ENCODE peak calls at places on chromosomes 5 and 9, in eight cellular contexts. S is fibroblast of lung, F is fibroblast of the aortic adventitia, E is cardiac muscle cell, H is A549, D is ovary, Q is transverse colon, M is HCT116. W is an unnamed sample.

GRCh38 chr5:74116266-74116665 is 490.3 kb downstream of the ARHGEF28 start:
- DNase-seq in E (no peak), Q (no peak), H (no peak), S (peak; percentile 31), M (no peak), D (no peak), F (no peak), W (no peak)

GRCh38 chr5:43802651-43803050 is 199.7 kb downstream of the NNT start:
- DNase-seq in E (no peak), S (no peak), M (no peak), F (no peak), D (no peak), Q (no peak), H (no peak), W (no peak)

GRCh38 chr9:126336350-126337335 is 10.0 kb downstream of the MVB12B start:
- DNase-seq in Q (no peak), E (no peak), F (no peak), D (no peak), S (no peak), M (no peak), H (no peak), W (no peak)

GRCh38 chr9:91033802-91034201 is 232.2 kb downstream of the SYK start:
- DNase-seq in M (peak; percentile 4), F (no peak), H (no peak), S (no peak), Q (peak; percentile 50), E (peak; percentile 25), D (no peak), W (peak; percentile 24)

GRCh38 chr5:116032094-116032517 is at the start of gene ARL14EPL:
- DNase-seq in Q (no peak), S (peak; percentile 91), D (peak; percentile 15), F (peak; percentile 94), E (peak; percentile 93), M (peak; percentile 99), H (peak; percentile 51), W (peak; percentile 90)

GRCh38 chr9:18666987-18667772 is 193.2 kb downstream of the ADAMTSL1 start:
- DNase-seq in D (no peak), E (peak; percentile 64), S (peak; percentile 59), F (peak; percentile 81), H (no peak), Q (no peak), M (no peak), W (peak; percentile 23)

GRCh38 chr9:78598120-78598519 is 301.2 kb downstream of the PSAT1 start:
- DNase-seq in E (no peak), F (no peak), D (no peak), Q (no peak), S (no peak), M (no peak), H (no peak), W (no peak)

GRCh38 chr9:129840024-129840423 is 4.8 kb downstream of the USP20 start:
- DNase-seq in M (no peak), Q (no peak), S (no peak), F (no peak), E (no peak), D (no peak), H (no peak), W (no peak)

GRCh38 chr5:122704247-122705036 is 70.4 kb upstream of the SNX2 start:
- DNase-seq in Q (no peak), E (peak; percentile 76), F (peak; percentile 81), D (no peak), H (peak; percentile 32), M (peak; percentile 43), S (peak; percentile 53), W (peak; percentile 75)

GRCh38 chr5:96528816-96529474 is 95.9 kb upstream of the PCSK1 start:
- DNase-seq in F (no peak), H (no peak), D (no peak), M (no peak), Q (no peak), E (no peak), S (no peak), W (no peak)

GRCh38 chr5:82881571-82882200 is 195.5 kb downstream of the TMEM167A start:
- DNase-seq in Q (no peak), S (no peak), M (no peak), F (no peak), E (no peak), H (no peak), D (no peak), W (no peak)

GRCh38 chr5:65742565-65743231 is 20.7 kb downstream of the NLN start:
- DNase-seq in D (no peak), M (peak; percentile 45), Q (no peak), S (peak; percentile 83), F (peak; percentile 88), E (peak; percentile 81), H (peak; percentile 50), W (peak; percentile 90)

GRCh38 chr5:106822851-106823250 is 847.9 kb downstream of the EFNA5 start:
- DNase-seq in E (no peak), H (no peak), D (no peak), S (no peak), M (no peak), Q (no peak), F (no peak), W (no peak)

GRCh38 chr5:57550132-57550531 is 67.5 kb upstream of the ACTBL2 start:
- DNase-seq in Q (no peak), S (no peak), F (no peak), H (no peak), M (no peak), D (no peak), E (no peak), W (no peak)

DNA sequence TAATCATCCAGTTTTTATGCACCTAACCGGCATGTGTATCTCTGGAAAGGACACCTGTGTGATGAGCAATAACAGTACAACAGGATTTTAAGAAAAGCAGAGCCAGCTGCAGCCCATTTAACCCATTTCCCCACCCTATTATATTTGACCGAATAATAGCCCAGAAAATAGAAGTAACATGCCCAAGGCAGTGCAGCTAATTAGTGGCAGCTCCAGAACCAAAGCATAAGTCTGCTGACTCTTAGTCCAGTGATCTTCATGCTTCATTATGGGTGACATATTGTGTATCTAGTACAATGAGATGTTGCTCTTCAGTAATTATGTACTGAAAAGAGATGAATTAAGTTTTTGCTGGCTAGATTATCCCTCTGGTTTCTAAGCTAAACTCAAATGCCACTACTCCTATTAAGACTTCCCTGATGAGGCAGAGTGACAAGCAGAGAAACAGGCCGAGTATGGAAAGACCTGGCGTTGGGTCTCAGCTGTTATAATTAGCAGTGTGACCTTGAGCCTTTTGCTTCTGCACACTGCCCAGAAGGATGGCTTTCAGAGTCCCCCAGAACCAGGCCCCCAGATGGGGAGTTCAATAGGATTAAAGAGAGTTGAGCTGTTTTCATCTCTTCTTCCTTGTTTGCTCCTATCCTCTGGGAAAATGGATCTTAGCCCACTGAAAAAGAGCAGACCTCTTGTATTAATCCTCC is 10.7 kb upstream of the C1QTNF3 start:
- DNase-seq in S (no peak), H (no peak), E (no peak), F (no peak), D (no peak), Q (no peak), M (no peak), W (no peak)
- H3K4me3 ChIP-seq in S (no peak overlapping the region), H (no peak overlapping the region), E (no peak overlapping the region), F (no peak overlapping the region), D (no peak overlapping the region), Q (no peak overlapping the region), M (no peak overlapping the region), W (no peak overlapping the region)

GRCh38 chr5:28766565-28767158 is 1728.3 kb upstream of the CDH9 start:
- DNase-seq in D (no peak), Q (no peak), E (peak; percentile 67), F (peak; percentile 54), M (peak; percentile 16), S (peak; percentile 35), H (peak; percentile 5), W (peak; percentile 36)
- TF ChIP-seq CTCF in D (no peak), Q (no peak), E (peak; percentile 25), F (no peak), M (no peak), S (no peak), H (peak; percentile 73), W (peak; percentile 35)

GRCh38 chr9:98075332-98075805 is 18.8 kb downstream of the NANS start:
- DNase-seq in M (peak; percentile 40), E (peak; percentile 78), S (peak; percentile 76), F (peak; percentile 77), H (no peak), D (no peak), Q (no peak), W (peak; percentile 95)
- H3K4me3 ChIP-seq in M (no peak overlapping the region), E (no peak overlapping the region), S (no peak overlapping the region), F (no peak overlapping the region), H (no peak overlapping the region), D (no peak overlapping the region), Q (no peak overlapping the region), W (no peak overlapping the region)

DNA sequence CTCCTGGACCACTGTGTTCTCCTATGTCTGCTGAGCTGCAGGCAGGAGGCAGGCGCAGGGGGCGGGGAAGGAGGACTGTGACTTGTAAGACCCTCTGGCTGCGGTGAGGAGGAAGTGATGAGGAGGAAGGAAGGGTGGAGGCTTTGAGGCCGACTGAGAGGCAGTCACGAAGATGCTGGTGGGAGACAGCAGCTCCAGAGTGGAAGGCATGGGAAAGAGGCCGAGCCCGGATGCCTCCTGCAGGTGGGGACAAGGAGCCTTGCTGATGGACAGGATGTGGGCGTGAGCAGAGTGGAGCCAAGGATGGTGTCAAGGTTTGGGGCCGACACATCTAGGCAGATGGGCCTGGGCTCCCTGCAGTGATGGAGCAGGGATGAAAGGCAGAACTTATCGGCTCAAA is 74.3 kb upstream of the ICE1 start:
- DNase-seq in E (no peak), M (no peak), D (no peak), H (no peak), S (no peak), F (no peak), Q (no peak), W (no peak)
- TF ChIP-seq CTCF in E (no peak), M (no peak), D (no peak), H (no peak), S (no peak), F (no peak), Q (no peak), W (no peak)

DNA sequence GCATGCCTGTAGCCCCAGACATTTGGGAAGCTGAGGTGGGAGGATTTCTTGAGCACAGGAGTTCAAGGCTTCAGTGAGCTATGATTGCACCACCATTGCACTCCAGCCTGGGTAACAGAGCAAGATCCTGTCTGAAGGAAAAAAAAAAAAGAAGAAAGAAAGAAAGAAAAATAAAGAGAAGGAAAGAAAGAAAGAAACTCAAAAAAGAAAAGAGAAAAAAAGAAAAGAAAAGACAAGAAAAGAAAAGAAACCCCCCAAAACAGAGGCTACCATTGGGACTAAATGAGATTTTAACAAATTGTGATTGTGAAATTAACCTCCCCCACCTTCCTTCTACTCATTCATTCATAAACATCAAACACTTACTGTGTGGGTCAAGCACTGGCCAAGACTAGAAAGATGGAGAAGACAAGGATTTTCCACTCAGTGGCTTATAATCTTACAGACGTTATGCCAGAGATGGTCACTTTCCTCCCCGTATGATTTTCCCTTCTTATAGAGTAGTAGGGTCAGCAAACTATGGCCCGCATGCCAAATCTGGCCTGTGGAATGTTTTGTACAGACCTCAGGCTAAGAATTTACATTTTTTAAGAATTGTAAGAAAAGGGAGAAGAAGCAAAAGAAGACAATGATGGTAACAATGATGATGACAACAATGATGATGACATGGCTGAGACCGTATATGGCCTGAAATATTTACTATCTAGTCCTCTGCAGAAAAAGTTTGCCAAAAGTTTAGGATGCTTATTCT is 1.1 kb upstream of the FYB1 start:
- DNase-seq in H (no peak), F (no peak), Q (no peak), E (no peak), S (no peak), D (no peak), M (no peak), W (no peak)
- H3K4me3 ChIP-seq in H (no peak overlapping the region), F (no peak overlapping the region), Q (no peak overlapping the region), E (no peak overlapping the region), S (no peak overlapping the region), D (no peak overlapping the region), M (no peak overlapping the region), W (no peak overlapping the region)